ENCODE peak calls at places on chromosomes 12 and 14, in five cellular contexts. One of them, this sample, is unnamed.

GRCh38 chr12:43942379-43942778 is 106.5 kb downstream of the TMEM117 start:
- DNase-seq in IMR-90: peak; percentile 24
- DNase-seq in psoas muscle: no peak
- DNase-seq in right atrium auricular region: no peak
- DNase-seq in brain microvascular endothelial cell: no peak
- DNase-seq in this sample: no peak

GRCh38 chr12:2268478-2269286 is 215.9 kb downstream of the CACNA1C start:
- DNase-seq in right atrium auricular region: no peak
- DNase-seq in psoas muscle: no peak
- DNase-seq in brain microvascular endothelial cell: peak; percentile 79
- DNase-seq in IMR-90: peak; percentile 81
- DNase-seq in this sample: no peak

GRCh38 chr14:95901014-95901413 is 24.4 kb downstream of the TUNAR start:
- DNase-seq in right atrium auricular region: no peak
- DNase-seq in IMR-90: peak; percentile 33
- DNase-seq in psoas muscle: no peak
- DNase-seq in brain microvascular endothelial cell: no peak
- DNase-seq in this sample: no peak

GRCh38 chr12:112599871-112600270 is 181.1 kb downstream of the PTPN11 start:
- DNase-seq in psoas muscle: no peak
- DNase-seq in brain microvascular endothelial cell: no peak
- DNase-seq in IMR-90: no peak
- DNase-seq in right atrium auricular region: no peak
- DNase-seq in this sample: no peak

GRCh38 chr12:98653866-98654493 is 8.9 kb downstream of the APAF1 start:
- DNase-seq in IMR-90: peak; percentile 70
- DNase-seq in brain microvascular endothelial cell: no peak
- DNase-seq in psoas muscle: no peak
- DNase-seq in right atrium auricular region: no peak
- DNase-seq in this sample: no peak

GRCh38 chr12:106145539-106146447 is 7.0 kb upstream of the NUAK1 start:
- DNase-seq in brain microvascular endothelial cell: no peak
- DNase-seq in IMR-90: no peak
- DNase-seq in psoas muscle: no peak
- DNase-seq in right atrium auricular region: peak; percentile 68
- DNase-seq in this sample: peak; percentile 75

GRCh38 chr12:3622021-3622731 is 130.7 kb downstream of the CRACR2A start:
- DNase-seq in right atrium auricular region: no peak
- DNase-seq in psoas muscle: no peak
- DNase-seq in brain microvascular endothelial cell: no peak
- DNase-seq in IMR-90: no peak
- DNase-seq in this sample: no peak

GRCh38 chr12:49705479-49706267 is 1.5 kb downstream of the FMNL3 start:
- DNase-seq in brain microvascular endothelial cell: peak; percentile 80
- DNase-seq in IMR-90: peak; percentile 84
- DNase-seq in psoas muscle: peak; percentile 61
- DNase-seq in right atrium auricular region: peak; percentile 76
- DNase-seq in this sample: no peak

GRCh38 chr12:128639089-128639488 is 184.7 kb downstream of the SLC15A4 start:
- DNase-seq in psoas muscle: no peak
- DNase-seq in right atrium auricular region: no peak
- DNase-seq in brain microvascular endothelial cell: no peak
- DNase-seq in IMR-90: no peak
- DNase-seq in this sample: no peak
- H3K27ac ChIP-seq in psoas muscle: no peak overlapping the region
- H3K27ac ChIP-seq in right atrium auricular region: no peak overlapping the region
- H3K27ac ChIP-seq in brain microvascular endothelial cell: no peak overlapping the region
- H3K27ac ChIP-seq in IMR-90: no peak overlapping the region
- H3K27ac ChIP-seq in this sample: no peak overlapping the region

GRCh38 chr12:4852308-4852707 is 57.4 kb upstream of the KCNA1 start:
- DNase-seq in psoas muscle: no peak
- DNase-seq in right atrium auricular region: no peak
- DNase-seq in brain microvascular endothelial cell: no peak
- DNase-seq in IMR-90: no peak
- DNase-seq in this sample: no peak

GRCh38 chr12:4852911-4853310 is 56.8 kb upstream of the KCNA1 start:
- DNase-seq in psoas muscle: no peak
- DNase-seq in right atrium auricular region: no peak
- DNase-seq in IMR-90: no peak
- DNase-seq in brain microvascular endothelial cell: no peak
- DNase-seq in this sample: no peak

GRCh38 chr12:4849946-4850345 is 59.8 kb upstream of the KCNA1 start:
- DNase-seq in right atrium auricular region: no peak
- DNase-seq in IMR-90: no peak
- DNase-seq in psoas muscle: no peak
- DNase-seq in brain microvascular endothelial cell: no peak
- DNase-seq in this sample: no peak

GRCh38 chr12:4850857-4851380 is 58.8 kb upstream of the KCNA1 start:
- DNase-seq in right atrium auricular region: no peak
- DNase-seq in brain microvascular endothelial cell: no peak
- DNase-seq in psoas muscle: no peak
- DNase-seq in IMR-90: no peak
- DNase-seq in this sample: no peak

DNA sequence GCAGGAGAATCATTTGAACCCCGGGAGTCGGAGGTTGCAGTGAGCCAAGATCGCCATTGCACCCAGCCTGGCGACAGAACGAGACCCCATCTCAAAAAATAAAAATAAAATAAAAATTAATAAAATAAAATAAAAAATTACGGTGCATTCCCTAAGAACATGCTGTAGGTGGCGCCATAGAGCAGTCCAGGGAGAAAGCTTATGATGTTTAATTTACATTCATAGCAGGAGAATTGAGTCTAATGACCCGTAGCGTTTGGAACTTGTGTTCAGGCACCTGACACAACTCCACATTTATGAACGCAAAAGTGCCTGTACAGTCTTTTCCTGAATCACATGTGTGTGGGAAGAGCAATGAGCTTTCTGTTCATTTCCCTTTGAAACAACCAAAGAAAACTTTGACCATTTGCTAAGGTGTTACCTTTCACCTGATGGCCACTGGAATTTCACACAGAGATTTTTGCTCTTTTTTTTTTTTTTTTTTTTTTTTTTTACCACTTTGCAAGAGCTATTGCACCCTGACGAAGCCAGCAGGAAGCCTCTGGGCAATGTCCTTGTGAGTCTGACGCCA is 60.6 kb upstream of the KCNA1 start:
- DNase-seq in IMR-90: peak; percentile 48
- DNase-seq in right atrium auricular region: no peak
- DNase-seq in brain microvascular endothelial cell: no peak
- DNase-seq in psoas muscle: no peak
- DNase-seq in this sample: no peak
- TF ChIP-seq CTCF in IMR-90: peak; percentile 66
- TF ChIP-seq CTCF in right atrium auricular region: peak; percentile 91
- TF ChIP-seq CTCF in brain microvascular endothelial cell: peak; percentile 82
- TF ChIP-seq CTCF in psoas muscle: peak; percentile 62
- TF ChIP-seq CTCF in this sample: peak; percentile 77

DNA sequence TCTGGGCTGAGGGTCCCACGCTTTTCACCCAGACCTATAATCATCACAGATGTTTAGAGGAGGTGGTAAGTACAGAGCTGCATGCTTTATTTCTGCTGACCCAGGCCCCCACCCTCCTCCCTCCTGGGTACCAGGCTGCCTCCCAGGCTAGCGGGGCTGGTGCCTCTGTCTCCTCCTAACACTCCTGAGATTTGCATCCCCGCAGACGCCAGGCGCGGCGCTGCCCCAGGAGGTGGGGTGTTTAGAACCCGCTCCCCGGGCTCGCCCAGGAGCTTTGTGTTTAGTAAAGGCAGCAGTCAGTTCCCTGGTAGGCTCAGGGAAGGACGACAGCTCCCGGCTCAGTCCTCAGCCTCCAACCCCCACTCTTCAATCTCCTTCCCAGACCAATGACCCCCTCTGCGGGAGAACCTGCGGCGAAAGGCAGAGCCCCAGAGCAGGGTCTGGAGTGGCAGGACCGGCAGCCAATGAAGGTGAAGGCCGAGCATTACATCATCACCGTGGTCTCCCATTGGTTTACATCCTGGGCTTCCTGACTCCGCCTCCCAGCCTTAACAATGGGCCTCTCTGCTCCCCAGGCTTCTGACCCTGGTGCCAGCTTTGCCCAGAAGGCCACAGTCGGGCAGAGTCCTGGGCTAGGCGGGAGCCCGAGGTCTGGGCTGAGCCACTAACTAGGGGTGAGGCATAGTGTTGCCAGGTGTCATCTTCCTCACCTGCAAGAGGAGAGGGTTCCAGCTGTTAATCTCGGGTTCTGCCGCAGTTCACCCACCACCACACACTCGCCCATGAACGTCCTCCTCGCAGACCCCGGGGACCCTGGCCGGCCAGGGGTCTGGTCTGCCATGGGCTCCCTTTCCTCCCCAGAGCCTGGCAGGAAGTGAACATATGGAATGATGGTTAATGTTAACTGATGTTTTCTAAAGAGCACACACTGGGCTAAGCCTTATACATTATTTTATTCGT is 57.5 kb downstream of the CALM1 start:
- DNase-seq in psoas muscle: peak; percentile 65
- DNase-seq in brain microvascular endothelial cell: peak; percentile 82
- DNase-seq in right atrium auricular region: peak; percentile 85
- DNase-seq in IMR-90: peak; percentile 62
- DNase-seq in this sample: no peak
- H3K4me3 ChIP-seq in psoas muscle: no peak overlapping the region
- H3K4me3 ChIP-seq in brain microvascular endothelial cell: peak overlapping the region; percentile 43
- H3K4me3 ChIP-seq in right atrium auricular region: peak overlapping the region; percentile 39
- H3K4me3 ChIP-seq in IMR-90: peak overlapping the region; percentile 9
- H3K4me3 ChIP-seq in this sample: peak overlapping the region; percentile 55

GRCh38 chr14:105195051-105195450 is 13.9 kb upstream of the NUDT14 start:
- DNase-seq in IMR-90: no peak
- DNase-seq in right atrium auricular region: no peak
- DNase-seq in brain microvascular endothelial cell: no peak
- DNase-seq in psoas muscle: no peak
- DNase-seq in this sample: no peak
- H3K27ac ChIP-seq in IMR-90: no peak overlapping the region
- H3K27ac ChIP-seq in right atrium auricular region: peak overlapping the region; percentile 57
- H3K27ac ChIP-seq in brain microvascular endothelial cell: no peak overlapping the region
- H3K27ac ChIP-seq in psoas muscle: peak overlapping the region; percentile 50
- H3K27ac ChIP-seq in this sample: peak overlapping the region; percentile 73